ENCODE peak calls at places on chromosomes 3 and 15, in seven cellular contexts. One of them, this sample, is unnamed.

GRCh38 chr3:17340261-17340660 is 402.2 kb downstream of the TBC1D5 start:
- DNase-seq in endothelial cell of umbilical vein: no peak
- DNase-seq in A549: no peak
- DNase-seq in Peyer's patch: no peak
- DNase-seq in prostate gland: no peak
- DNase-seq in adrenal gland: no peak
- DNase-seq in uterus: no peak
- DNase-seq in this sample: no peak

GRCh38 chr3:160941885-160942494 is 163.2 kb downstream of the B3GALNT1 start:
- DNase-seq in endothelial cell of umbilical vein: peak; percentile 85
- DNase-seq in Peyer's patch: no peak
- DNase-seq in A549: peak; percentile 22
- DNase-seq in prostate gland: peak; percentile 69
- DNase-seq in adrenal gland: peak; percentile 90
- DNase-seq in uterus: peak; percentile 43
- DNase-seq in this sample: no peak

GRCh38 chr3:172546628-172547214 is 23.5 kb upstream of the TNFSF10 start:
- DNase-seq in A549: no peak
- DNase-seq in uterus: no peak
- DNase-seq in adrenal gland: no peak
- DNase-seq in Peyer's patch: no peak
- DNase-seq in endothelial cell of umbilical vein: peak; percentile 40
- DNase-seq in prostate gland: no peak
- DNase-seq in this sample: no peak

GRCh38 chr15:85289677-85290365 is 90.6 kb upstream of the AKAP13 start:
- DNase-seq in prostate gland: peak; percentile 76
- DNase-seq in A549: peak; percentile 96
- DNase-seq in Peyer's patch: no peak
- DNase-seq in uterus: no peak
- DNase-seq in endothelial cell of umbilical vein: peak; percentile 46
- DNase-seq in adrenal gland: peak; percentile 77
- DNase-seq in this sample: peak; percentile 12

GRCh38 chr3:111751961-111752360 is 107.1 kb upstream of the PHLDB2 start:
- DNase-seq in endothelial cell of umbilical vein: no peak
- DNase-seq in prostate gland: no peak
- DNase-seq in Peyer's patch: no peak
- DNase-seq in uterus: no peak
- DNase-seq in adrenal gland: no peak
- DNase-seq in A549: no peak
- DNase-seq in this sample: no peak

GRCh38 chr3:149336925-149337324 is 3.5 kb upstream of the TM4SF18 start:
- DNase-seq in A549: no peak
- DNase-seq in uterus: no peak
- DNase-seq in Peyer's patch: no peak
- DNase-seq in endothelial cell of umbilical vein: no peak
- DNase-seq in prostate gland: no peak
- DNase-seq in adrenal gland: no peak
- DNase-seq in this sample: no peak

GRCh38 chr3:136750922-136751258 is 1.3 kb downstream of the STAG1 start:
- DNase-seq in endothelial cell of umbilical vein: no peak
- DNase-seq in Peyer's patch: no peak
- DNase-seq in A549: no peak
- DNase-seq in prostate gland: no peak
- DNase-seq in uterus: no peak
- DNase-seq in adrenal gland: no peak
- DNase-seq in this sample: no peak

GRCh38 chr3:114216186-114216970 is 21.0 kb downstream of the ZNF80 start:
- DNase-seq in adrenal gland: no peak
- DNase-seq in endothelial cell of umbilical vein: no peak
- DNase-seq in prostate gland: no peak
- DNase-seq in uterus: no peak
- DNase-seq in A549: no peak
- DNase-seq in Peyer's patch: no peak
- DNase-seq in this sample: no peak

GRCh38 chr15:66072616-66073361 is 180.8 kb downstream of the MEGF11 start:
- DNase-seq in Peyer's patch: no peak
- DNase-seq in adrenal gland: peak; percentile 62
- DNase-seq in endothelial cell of umbilical vein: no peak
- DNase-seq in A549: no peak
- DNase-seq in uterus: no peak
- DNase-seq in prostate gland: no peak
- DNase-seq in this sample: no peak

GRCh38 chr3:100403956-100404548 is 2.7 kb downstream of the LNP1 start:
- DNase-seq in uterus: no peak
- DNase-seq in prostate gland: no peak
- DNase-seq in A549: no peak
- DNase-seq in endothelial cell of umbilical vein: no peak
- DNase-seq in Peyer's patch: no peak
- DNase-seq in adrenal gland: no peak
- DNase-seq in this sample: no peak

GRCh38 chr15:101389362-101389761 is 94.3 kb upstream of the SNRPA1 start:
- DNase-seq in A549: no peak
- DNase-seq in adrenal gland: no peak
- DNase-seq in prostate gland: no peak
- DNase-seq in endothelial cell of umbilical vein: no peak
- DNase-seq in uterus: no peak
- DNase-seq in Peyer's patch: no peak
- DNase-seq in this sample: no peak

GRCh38 chr3:37785718-37786117 is 76.0 kb upstream of the CTDSPL start:
- DNase-seq in uterus: no peak
- DNase-seq in prostate gland: no peak
- DNase-seq in endothelial cell of umbilical vein: no peak
- DNase-seq in A549: no peak
- DNase-seq in adrenal gland: peak; percentile 8
- DNase-seq in Peyer's patch: no peak
- DNase-seq in this sample: no peak

GRCh38 chr3:139928708-139929505 is 6.1 kb upstream of the CLSTN2 start:
- DNase-seq in prostate gland: no peak
- DNase-seq in endothelial cell of umbilical vein: no peak
- DNase-seq in adrenal gland: no peak
- DNase-seq in Peyer's patch: no peak
- DNase-seq in A549: no peak
- DNase-seq in uterus: no peak
- DNase-seq in this sample: no peak

GRCh38 chr3:13406200-13406599 is 13.9 kb downstream of the NUP210 start:
- DNase-seq in endothelial cell of umbilical vein: no peak
- DNase-seq in prostate gland: no peak
- DNase-seq in A549: no peak
- DNase-seq in uterus: no peak
- DNase-seq in Peyer's patch: no peak
- DNase-seq in adrenal gland: no peak
- DNase-seq in this sample: peak; percentile 38

GRCh38 chr15:66095871-66096710 is 157.5 kb downstream of the MEGF11 start:
- DNase-seq in Peyer's patch: peak; percentile 27
- DNase-seq in prostate gland: no peak
- DNase-seq in endothelial cell of umbilical vein: no peak
- DNase-seq in A549: no peak
- DNase-seq in adrenal gland: no peak
- DNase-seq in uterus: no peak
- DNase-seq in this sample: no peak

GRCh38 chr15:101169457-101170071 is 82.3 kb downstream of the CHSY1 start:
- DNase-seq in endothelial cell of umbilical vein: no peak
- DNase-seq in A549: no peak
- DNase-seq in Peyer's patch: no peak
- DNase-seq in uterus: no peak
- DNase-seq in adrenal gland: no peak
- DNase-seq in prostate gland: no peak
- DNase-seq in this sample: no peak

GRCh38 chr3:42256135-42256819 is 9.7 kb downstream of the CCK start:
- DNase-seq in prostate gland: no peak
- DNase-seq in endothelial cell of umbilical vein: peak; percentile 37
- DNase-seq in A549: peak; percentile 15
- DNase-seq in Peyer's patch: no peak
- DNase-seq in adrenal gland: no peak
- DNase-seq in uterus: no peak
- DNase-seq in this sample: no peak

DNA sequence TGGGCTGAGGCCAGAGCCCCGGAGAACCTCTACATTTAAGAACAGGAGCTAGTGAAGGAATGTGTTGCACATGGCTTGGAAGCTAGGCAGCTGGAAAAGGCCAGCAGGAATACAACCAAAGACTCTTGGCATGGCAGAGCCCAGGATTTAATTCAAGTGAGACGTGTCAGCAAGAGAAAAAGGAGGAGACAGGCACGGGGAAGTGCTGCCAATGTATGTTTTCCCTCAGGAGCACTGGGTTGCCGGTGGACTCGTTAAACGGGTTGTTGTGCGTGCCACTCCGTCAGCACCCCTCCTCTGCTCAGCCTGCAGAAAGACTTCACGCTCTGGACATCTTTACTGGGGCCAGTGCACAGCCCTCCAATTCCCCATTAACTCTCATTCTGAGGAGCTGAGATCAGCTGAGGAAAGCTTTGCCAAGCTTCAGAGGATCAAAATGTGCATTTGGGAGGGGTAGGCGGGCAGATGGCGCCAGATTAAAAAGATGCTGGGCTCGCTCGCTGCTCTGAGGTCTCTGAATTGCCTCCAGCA is 103.7 kb downstream of the PDZRN3 start:
- DNase-seq in uterus: peak; percentile 74
- DNase-seq in endothelial cell of umbilical vein: no peak
- DNase-seq in prostate gland: peak; percentile 92
- DNase-seq in Peyer's patch: no peak
- DNase-seq in adrenal gland: no peak
- DNase-seq in A549: no peak
- DNase-seq in this sample: no peak
- TF ChIP-seq POLR2A in uterus: no peak
- TF ChIP-seq POLR2A in endothelial cell of umbilical vein: no peak
- TF ChIP-seq POLR2A in prostate gland: no peak
- TF ChIP-seq POLR2A in Peyer's patch: no peak
- TF ChIP-seq POLR2A in adrenal gland: no peak
- TF ChIP-seq POLR2A in A549: no peak
- TF ChIP-seq POLR2A in this sample: no peak

DNA sequence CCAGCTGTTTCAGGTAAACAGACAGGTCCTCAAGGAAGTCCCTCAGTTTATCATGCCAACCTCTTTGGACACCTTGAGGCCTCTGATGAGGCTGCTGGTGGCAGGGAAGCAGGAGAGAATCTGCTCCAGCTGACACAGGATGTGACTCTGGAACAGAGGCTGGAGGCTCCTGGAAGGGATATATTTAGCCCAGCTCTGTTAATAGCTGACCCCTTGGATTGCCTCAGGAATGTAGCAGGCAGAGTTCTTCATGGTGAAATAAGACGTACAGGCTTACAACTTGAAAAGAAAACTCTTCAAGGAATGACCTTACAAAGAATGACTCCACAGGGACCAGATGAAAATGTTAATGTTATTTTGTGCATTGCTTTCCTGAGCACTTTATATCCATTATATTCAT is 90.5 kb downstream of the AQP9 start:
- DNase-seq in endothelial cell of umbilical vein: no peak
- DNase-seq in uterus: no peak
- DNase-seq in Peyer's patch: no peak
- DNase-seq in A549: no peak
- DNase-seq in prostate gland: no peak
- DNase-seq in adrenal gland: no peak
- DNase-seq in this sample: no peak
- TF ChIP-seq POLR2A in endothelial cell of umbilical vein: no peak
- TF ChIP-seq POLR2A in uterus: no peak
- TF ChIP-seq POLR2A in Peyer's patch: no peak
- TF ChIP-seq POLR2A in A549: no peak
- TF ChIP-seq POLR2A in prostate gland: no peak
- TF ChIP-seq POLR2A in adrenal gland: no peak
- TF ChIP-seq POLR2A in this sample: no peak

DNA sequence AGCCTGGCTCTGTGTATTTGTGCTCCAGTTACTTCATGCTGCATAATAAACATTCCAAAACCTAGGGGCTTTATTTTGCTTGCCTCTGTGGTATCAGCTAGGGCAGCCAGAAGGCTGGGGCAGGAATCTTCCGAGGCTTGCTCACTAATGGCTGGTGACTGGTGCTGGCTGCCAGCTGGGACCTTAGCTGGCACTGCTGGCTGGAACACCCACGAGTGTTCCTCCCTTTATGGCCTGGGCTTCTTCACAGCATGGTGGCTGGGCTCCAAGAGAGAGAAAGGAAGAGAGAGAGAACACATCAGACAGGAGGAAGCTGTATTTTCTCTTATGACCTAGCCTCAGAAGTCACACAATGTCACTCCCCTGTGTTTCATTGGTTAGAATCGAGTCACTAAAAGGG is 23.9 kb upstream of the CDCP1 start:
- DNase-seq in endothelial cell of umbilical vein: no peak
- DNase-seq in A549: no peak
- DNase-seq in uterus: no peak
- DNase-seq in adrenal gland: no peak
- DNase-seq in prostate gland: peak; percentile 64
- DNase-seq in Peyer's patch: no peak
- DNase-seq in this sample: no peak
- TF ChIP-seq POLR2A in endothelial cell of umbilical vein: no peak
- TF ChIP-seq POLR2A in A549: no peak
- TF ChIP-seq POLR2A in uterus: no peak
- TF ChIP-seq POLR2A in adrenal gland: no peak
- TF ChIP-seq POLR2A in prostate gland: no peak
- TF ChIP-seq POLR2A in Peyer's patch: no peak
- TF ChIP-seq POLR2A in this sample: no peak

DNA sequence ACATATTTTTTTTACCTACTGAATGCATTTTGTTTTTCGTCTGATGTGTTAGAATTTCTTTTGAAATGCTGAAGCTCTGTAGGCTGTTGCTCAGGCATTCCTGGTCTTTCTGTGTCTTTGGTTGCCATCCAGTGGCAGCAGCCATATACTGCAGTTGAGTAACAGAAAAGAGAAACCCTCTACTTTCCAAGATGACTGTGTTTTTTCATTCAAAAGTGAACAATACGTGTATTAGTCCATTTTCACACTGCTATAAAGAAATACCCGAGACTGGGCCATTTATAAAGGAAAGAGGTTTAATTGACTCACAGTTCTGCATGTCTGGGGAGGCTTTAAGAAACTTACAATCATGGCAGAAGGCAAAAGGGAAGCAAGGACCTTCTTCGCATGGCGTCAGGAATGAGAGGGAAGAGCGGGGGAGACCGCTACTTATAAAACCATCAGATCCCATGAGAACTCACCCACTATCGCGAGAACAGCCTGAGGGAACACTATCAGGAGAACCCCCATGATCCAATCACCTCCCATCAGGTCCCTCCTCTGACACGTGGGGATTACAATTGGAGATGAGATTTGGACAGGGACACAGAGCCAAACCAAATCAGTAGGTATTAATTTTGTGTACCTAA is 4.7 kb upstream of the GOLGA8B start:
- DNase-seq in uterus: peak; percentile 65
- DNase-seq in adrenal gland: peak; percentile 84
- DNase-seq in prostate gland: peak; percentile 39
- DNase-seq in Peyer's patch: no peak
- DNase-seq in A549: peak; percentile 71
- DNase-seq in endothelial cell of umbilical vein: peak; percentile 74
- DNase-seq in this sample: peak; percentile 64
- TF ChIP-seq POLR2A in uterus: no peak
- TF ChIP-seq POLR2A in adrenal gland: peak; percentile 73
- TF ChIP-seq POLR2A in prostate gland: no peak
- TF ChIP-seq POLR2A in Peyer's patch: no peak
- TF ChIP-seq POLR2A in A549: peak; percentile 72
- TF ChIP-seq POLR2A in endothelial cell of umbilical vein: no peak
- TF ChIP-seq POLR2A in this sample: peak; percentile 45

This sample was measured in erythroblast.